ENCODE peak calls at places on chromosomes 1 and 21, in six cellular contexts. G, L, X, Y, Z and O are unnamed samples.

GRCh38 chr1:239253032-239253431 is 133.3 kb upstream of the CHRM3 start:
- DNase-seq in G (no peak), L (no peak), X (no peak), Y (no peak), Z (no peak), O (no peak)

GRCh38 chr1:21289700-21290545 is at the start of gene ECE1:
- DNase-seq in G (no peak), L (peak), X (peak), Y (peak), Z (no peak), O (no peak)

GRCh38 chr1:9149837-9150581 is 21.1 kb upstream of the GPR157 start:
- DNase-seq in G (no peak), L (no peak), X (no peak), Y (peak), Z (peak), O (no peak)

GRCh38 chr1:173195596-173196088 is 11.5 kb downstream of the TNFSF4 start:
- DNase-seq in G (no peak), L (no peak), X (no peak), Y (peak), Z (no peak), O (no peak)

GRCh38 chr1:64167176-64167575 is 36.2 kb upstream of the UBE2U start:
- DNase-seq in G (no peak), L (no peak), X (peak), Y (no peak), Z (peak), O (no peak)

GRCh38 chr1:13860023-13860422 is 160.0 kb downstream of the PRDM2 start:
- DNase-seq in G (no peak), L (no peak), X (no peak), Y (no peak), Z (no peak), O (no peak)

GRCh38 chr1:167221126-167221803 is 579 bp downstream of the POU2F1 start:
- DNase-seq in G (no peak), L (peak), X (peak), Y (no peak), Z (peak), O (peak)

GRCh38 chr1:41416081-41416480 is 54.8 kb downstream of the FOXO6 start:
- DNase-seq in G (no peak), L (no peak), X (no peak), Y (no peak), Z (no peak), O (no peak)

GRCh38 chr1:155141799-155142198 is 1.5 kb upstream of the DPM3 start:
- DNase-seq in G (no peak), L (no peak), X (no peak), Y (no peak), Z (no peak), O (no peak)

GRCh38 chr21:42859891-42860230 is 19.5 kb downstream of the WDR4 start:
- DNase-seq in G (no peak), L (no peak), X (no peak), Y (no peak), Z (no peak), O (no peak)

GRCh38 chr1:47515390-47515789 is 77.5 kb downstream of the FOXD2 start:
- DNase-seq in G (no peak), L (no peak), X (no peak), Y (no peak), Z (no peak), O (no peak)

GRCh38 chr1:211518330-211519289 is 26.6 kb upstream of the RD3 start:
- DNase-seq in G (no peak), L (no peak), X (no peak), Y (no peak), Z (no peak), O (no peak)

GRCh38 chr1:222373831-222374603 is 173.9 kb downstream of the HHIPL2 start:
- DNase-seq in G (no peak), L (no peak), X (no peak), Y (no peak), Z (no peak), O (no peak)

GRCh38 chr21:32806810-32807386 is 35.3 kb upstream of the PAXBP1 start:
- DNase-seq in G (no peak), L (no peak), X (peak), Y (no peak), Z (no peak), O (no peak)

GRCh38 chr1:184464757-184465156 is 77.9 kb downstream of the C1orf21 start:
- DNase-seq in G (no peak), L (no peak), X (no peak), Y (no peak), Z (no peak), O (no peak)

GRCh38 chr1:24966724-24967346 is 36.8 kb upstream of the RUNX3 start:
- DNase-seq in G (no peak), L (no peak), X (peak), Y (no peak), Z (peak), O (no peak)

GRCh38 chr1:153429266-153430165 is 13.2 kb downstream of the S100A7A start:
- DNase-seq in G (peak), L (no peak), X (no peak), Y (peak), Z (no peak), O (no peak)

GRCh38 chr21:45615145-45615711 is 28.3 kb upstream of the PCBP3 start:
- DNase-seq in G (peak), L (peak), X (no peak), Y (peak), Z (peak), O (peak)

GRCh38 chr1:36699113-36699512 is 216.4 kb upstream of the CSF3R start:
- DNase-seq in G (no peak), L (no peak), X (no peak), Y (no peak), Z (no peak), O (no peak)

GRCh38 chr1:71666609-71667008 is 585.8 kb upstream of the ZRANB2 start:
- DNase-seq in G (no peak), L (no peak), X (no peak), Y (no peak), Z (no peak), O (no peak)

GRCh38 chr1:1274931-1275431 is 1.3 kb upstream of the UBE2J2 start:
- DNase-seq in G (no peak), L (no peak), X (no peak), Y (no peak), Z (no peak), O (no peak)

GRCh38 chr21:31363720-31364119 is 19.7 kb upstream of the TIAM1 start:
- DNase-seq in G (no peak), L (no peak), X (no peak), Y (no peak), Z (no peak), O (no peak)

GRCh38 chr1:211332839-211333238 is 6.2 kb downstream of the TRAF5 start:
- DNase-seq in G (no peak), L (no peak), X (peak), Y (no peak), Z (peak), O (no peak)

GRCh38 chr21:14071902-14072734 is 138.6 kb downstream of the LIPI start:
- DNase-seq in G (no peak), L (no peak), X (no peak), Y (no peak), Z (no peak), O (no peak)

GRCh38 chr21:37578471-37579126 is 212.0 kb downstream of the DYRK1A start:
- DNase-seq in G (no peak), L (no peak), X (no peak), Y (no peak), Z (no peak), O (no peak)

GRCh38 chr1:169892819-169893644 is 664 bp downstream of the SCYL3 start:
- DNase-seq in G (peak), L (no peak), X (peak), Y (peak), Z (peak), O (no peak)

GRCh38 chr1:182198006-182198605 is 136.6 kb upstream of the ZNF648 start:
- DNase-seq in G (no peak), L (no peak), X (no peak), Y (no peak), Z (no peak), O (no peak)

GRCh38 chr1:180981596-180982387 is 40.9 kb downstream of the STX6 start:
- DNase-seq in G (no peak), L (no peak), X (no peak), Y (no peak), Z (no peak), O (no peak)

GRCh38 chr21:45825209-45825602 is 156.4 kb upstream of the COL6A1 start:
- DNase-seq in G (peak), L (peak), X (no peak), Y (no peak), Z (no peak), O (no peak)

GRCh38 chr1:101365186-101365585 is 128.4 kb downstream of the S1PR1 start:
- DNase-seq in G (no peak), L (no peak), X (no peak), Y (no peak), Z (no peak), O (no peak)

GRCh38 chr1:201309420-201309819 is 26.1 kb downstream of the PKP1 start:
- DNase-seq in G (peak), L (peak), X (peak), Y (peak), Z (peak), O (no peak)

GRCh38 chr1:110337704-110338199 is 1.4 kb upstream of the RBM15 start:
- DNase-seq in G (no peak), L (peak), X (no peak), Y (peak), Z (no peak), O (no peak)

GRCh38 chr1:110340207-110340468 is 961 bp downstream of the RBM15 start:
- DNase-seq in G (no peak), L (peak), X (no peak), Y (peak), Z (no peak), O (no peak)

GRCh38 chr1:110339427-110340206 is 440 bp downstream of the RBM15 start:
- DNase-seq in G (no peak), L (no peak), X (peak), Y (peak), Z (peak), O (no peak)

GRCh38 chr1:110339040-110339426 is at the start of gene RBM15:
- DNase-seq in G (peak), L (peak), X (no peak), Y (peak), Z (no peak), O (peak)

GRCh38 chr1:110338200-110339039 is 757 bp upstream of the RBM15 start:
- DNase-seq in G (peak), L (no peak), X (peak), Y (peak), Z (peak), O (peak)
- TF ChIP-seq CTCF in G (peak), L (peak), X (peak), Y (peak), Z (peak), O (peak)

GRCh38 chr1:20212099-20212684 is 25.9 kb upstream of the PLA2G2C start:
- DNase-seq in G (no peak), L (no peak), X (no peak), Y (no peak), Z (no peak), O (no peak)
- TF ChIP-seq CTCF in G (no peak), L (no peak), X (no peak), Y (no peak), Z (no peak), O (no peak)

DNA sequence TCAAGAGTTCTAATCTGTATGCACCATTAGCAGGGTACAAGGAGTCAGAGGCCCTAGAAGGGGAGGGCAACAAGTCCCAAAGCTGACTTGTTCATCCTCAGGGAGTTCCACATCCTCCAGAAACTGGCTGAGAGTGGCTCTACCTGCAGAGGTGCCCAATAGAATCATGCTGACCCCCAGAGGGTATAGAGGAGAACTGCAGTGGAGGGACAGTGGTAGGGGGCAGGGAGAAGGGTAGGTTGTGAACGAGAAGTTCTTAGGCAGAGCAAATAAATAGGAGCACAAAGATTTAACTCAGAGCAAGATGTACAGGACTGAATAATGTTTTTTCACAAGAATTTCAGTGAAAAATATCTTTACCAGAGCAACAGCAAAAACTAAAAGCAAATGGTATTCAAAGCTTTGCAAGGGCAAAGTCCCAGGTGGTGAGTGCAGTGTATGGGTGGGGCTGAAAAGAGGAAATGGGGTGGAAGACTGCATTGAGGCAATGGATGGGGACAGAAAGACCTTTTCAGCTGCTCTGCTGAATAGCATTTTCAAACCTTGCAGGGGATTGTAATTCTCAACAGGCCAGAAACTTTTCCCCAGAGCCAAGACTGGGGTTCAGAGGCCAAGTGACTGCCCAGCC is 3.1 kb downstream of the FCRL2 start:
- DNase-seq in G (no peak), L (peak), X (no peak), Y (no peak), Z (no peak), O (no peak)
- TF ChIP-seq CTCF in G (no peak), L (peak), X (no peak), Y (no peak), Z (no peak), O (no peak)

DNA sequence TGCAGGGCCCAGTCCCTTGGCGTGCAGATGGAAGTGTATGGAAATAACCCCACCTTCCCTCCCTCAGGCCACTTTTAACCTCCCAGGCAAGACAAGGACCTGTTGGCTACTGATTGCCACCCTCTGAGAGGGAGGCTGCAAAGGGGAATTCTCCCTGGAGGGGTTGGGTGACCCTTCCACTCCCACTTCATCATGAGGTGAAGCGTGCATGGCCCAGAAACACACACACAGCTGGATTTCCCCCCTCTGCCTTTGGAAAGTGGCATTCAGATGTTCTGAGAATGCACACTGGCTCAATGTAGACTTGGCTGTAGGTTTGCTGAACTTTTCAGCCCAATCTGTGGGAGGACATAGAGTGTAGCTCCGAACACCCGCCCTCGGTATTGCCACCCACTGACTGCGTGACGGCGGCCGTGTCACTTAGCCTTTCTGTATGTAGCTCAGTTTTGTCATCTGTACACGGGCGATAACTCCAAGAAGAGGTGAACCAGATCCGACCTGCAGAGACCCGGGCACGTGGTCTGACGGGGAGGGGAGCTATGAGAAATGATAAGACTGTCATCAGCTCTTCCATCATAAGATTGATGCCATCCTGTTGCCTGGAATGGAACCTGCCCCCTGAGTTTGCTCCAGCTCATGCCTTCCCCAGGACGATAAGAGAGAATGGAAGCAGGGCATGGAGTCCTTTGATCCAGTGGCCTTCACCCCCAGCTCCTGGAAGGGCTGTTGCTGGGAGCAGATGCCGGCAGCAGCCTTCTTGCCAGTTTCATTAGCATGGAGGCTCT is 19.2 kb downstream of the MIIP start:
- DNase-seq in G (no peak), L (no peak), X (peak), Y (no peak), Z (no peak), O (no peak)
- TF ChIP-seq CTCF in G (no peak), L (no peak), X (no peak), Y (no peak), Z (no peak), O (no peak)

DNA sequence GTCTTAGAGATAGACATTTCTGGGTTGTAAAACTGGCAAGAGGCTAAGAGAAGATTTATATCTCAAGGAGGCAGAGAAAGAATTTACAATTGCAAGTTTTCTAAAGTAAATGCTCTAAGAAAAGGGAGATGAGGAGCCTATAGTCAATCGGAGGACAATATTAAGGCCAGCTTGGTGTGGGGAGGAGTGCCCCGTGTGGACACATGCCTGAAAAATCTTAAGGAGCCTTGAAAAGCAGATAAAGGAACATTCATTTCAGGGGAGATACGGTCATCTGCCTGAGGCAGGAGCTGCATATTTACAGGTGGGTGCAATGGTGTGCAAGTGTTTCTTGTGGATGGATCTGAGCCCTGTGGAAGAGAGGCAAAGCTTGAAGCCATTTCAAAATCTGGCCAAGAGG is 25.6 kb downstream of the FCRL2 start:
- DNase-seq in G (no peak), L (no peak), X (no peak), Y (no peak), Z (no peak), O (no peak)
- TF ChIP-seq CTCF in G (no peak), L (peak), X (no peak), Y (no peak), Z (no peak), O (no peak)

GRCh38 chr1:29235955-29236742 is at the start of gene PTPRU:
- DNase-seq in G (peak), L (peak), X (peak), Y (peak), Z (peak), O (peak)
- TF ChIP-seq CTCF in G (peak), L (peak), X (peak), Y (peak), Z (no peak), O (peak)